ENCODE peak calls at places on chromosomes 16 and 17, in four cellular contexts. K is thoracic aorta, G is GM12865, C is A549. D is an unnamed sample.

GRCh38 chr17:21126645-21127507 is at the start of gene DHRS7B:
- DNase-seq in K (peak; percentile 84), G (peak; percentile 97), C (peak; percentile 99), D (peak; percentile 96)

GRCh38 chr17:50861334-50861676 is 4.8 kb downstream of the TOB1 start:
- DNase-seq in K (no peak), G (no peak), C (no peak), D (no peak)

GRCh38 chr16:78443780-78444422 is 344.4 kb downstream of the WWOX start:
- DNase-seq in K (no peak), G (no peak), C (no peak), D (peak; percentile 34)

GRCh38 chr16:87635541-87636049 is 33.3 kb downstream of the JPH3 start:
- DNase-seq in K (no peak), G (peak; percentile 54), C (peak; percentile 89), D (peak; percentile 97)

GRCh38 chr16:22386976-22387375 is 12.6 kb upstream of the CDR2 start:
- DNase-seq in K (no peak), G (no peak), C (no peak), D (peak; percentile 90)

GRCh38 chr17:32261937-32262510 is 3.6 kb upstream of the RHBDL3 start:
- DNase-seq in K (no peak), G (no peak), C (no peak), D (no peak)

GRCh38 chr16:67389911-67390815 is 3.1 kb downstream of the TPPP3 start:
- DNase-seq in K (no peak), G (no peak), C (no peak), D (peak; percentile 46)

GRCh38 chr17:56690441-56691291 is 97.2 kb downstream of the NOG start:
- DNase-seq in K (no peak), G (no peak), C (no peak), D (no peak)

GRCh38 chr17:2063306-2064146 is 8.6 kb downstream of the HIC1 start:
- DNase-seq in K (no peak), G (no peak), C (no peak), D (peak; percentile 88)

GRCh38 chr16:19997734-19998133 is 76.0 kb downstream of the GPR139 start:
- DNase-seq in K (no peak), G (no peak), C (no peak), D (no peak)

GRCh38 chr16:58727028-58727781 is 6.9 kb downstream of the GOT2 start:
- DNase-seq in K (no peak), G (no peak), C (no peak), D (no peak)

GRCh38 chr17:41585301-41585700 is 1.4 kb downstream of the KRT14 start:
- DNase-seq in K (no peak), G (no peak), C (no peak), D (no peak)

GRCh38 chr16:17509194-17509593 is 38.4 kb upstream of the XYLT1 start:
- DNase-seq in K (no peak), G (no peak), C (no peak), D (peak; percentile 76)

GRCh38 chr17:41287050-41287449 is 11.6 kb downstream of the KRTAP9-7 start:
- DNase-seq in K (no peak), G (no peak), C (no peak), D (no peak)

GRCh38 chr16:76784530-76784929 is 406.5 kb upstream of the MON1B start:
- DNase-seq in K (no peak), G (peak; percentile 24), C (no peak), D (no peak)

GRCh38 chr17:951388-952132 is 28.0 kb downstream of the NXN start:
- DNase-seq in K (no peak), G (no peak), C (peak; percentile 90), D (peak; percentile 99)

GRCh38 chr16:69881141-69881540 is 70.0 kb upstream of the CLEC18A start:
- DNase-seq in K (no peak), G (no peak), C (no peak), D (no peak)

GRCh38 chr16:426906-427249 is 1.4 kb downstream of the RAB11FIP3 start:
- DNase-seq in K (no peak), G (no peak), C (no peak), D (no peak)

GRCh38 chr17:17902357-17902756 is 65.6 kb upstream of the SREBF1 start:
- DNase-seq in K (no peak), G (no peak), C (no peak), D (peak; percentile 55)

GRCh38 chr16:23670137-23670776 is 8.4 kb upstream of the PLK1 start:
- DNase-seq in K (no peak), G (peak; percentile 90), C (no peak), D (peak; percentile 83)

GRCh38 chr17:76408037-76408849 is 23.8 kb downstream of the SPHK1 start:
- DNase-seq in K (no peak), G (peak; percentile 75), C (peak; percentile 83), D (peak; percentile 94)

GRCh38 chr17:75670868-75671267 is 3.7 kb downstream of the SAP30BP start:
- DNase-seq in K (no peak), G (no peak), C (no peak), D (no peak)

GRCh38 chr16:72372646-72373045 is 200.7 kb upstream of the PMFBP1 start:
- DNase-seq in K (no peak), G (no peak), C (no peak), D (no peak)

GRCh38 chr16:23803591-23804123 is 32.1 kb upstream of the PRKCB start:
- DNase-seq in K (no peak), G (peak; percentile 84), C (peak; percentile 55), D (peak; percentile 13)

GRCh38 chr16:14353340-14353739 is 276.7 kb downstream of the PARN start:
- DNase-seq in K (no peak), G (peak; percentile 42), C (no peak), D (no peak)

GRCh38 chr16:23406546-23407240 is 46.3 kb downstream of the COG7 start:
- DNase-seq in K (no peak), G (no peak), C (no peak), D (no peak)

DNA sequence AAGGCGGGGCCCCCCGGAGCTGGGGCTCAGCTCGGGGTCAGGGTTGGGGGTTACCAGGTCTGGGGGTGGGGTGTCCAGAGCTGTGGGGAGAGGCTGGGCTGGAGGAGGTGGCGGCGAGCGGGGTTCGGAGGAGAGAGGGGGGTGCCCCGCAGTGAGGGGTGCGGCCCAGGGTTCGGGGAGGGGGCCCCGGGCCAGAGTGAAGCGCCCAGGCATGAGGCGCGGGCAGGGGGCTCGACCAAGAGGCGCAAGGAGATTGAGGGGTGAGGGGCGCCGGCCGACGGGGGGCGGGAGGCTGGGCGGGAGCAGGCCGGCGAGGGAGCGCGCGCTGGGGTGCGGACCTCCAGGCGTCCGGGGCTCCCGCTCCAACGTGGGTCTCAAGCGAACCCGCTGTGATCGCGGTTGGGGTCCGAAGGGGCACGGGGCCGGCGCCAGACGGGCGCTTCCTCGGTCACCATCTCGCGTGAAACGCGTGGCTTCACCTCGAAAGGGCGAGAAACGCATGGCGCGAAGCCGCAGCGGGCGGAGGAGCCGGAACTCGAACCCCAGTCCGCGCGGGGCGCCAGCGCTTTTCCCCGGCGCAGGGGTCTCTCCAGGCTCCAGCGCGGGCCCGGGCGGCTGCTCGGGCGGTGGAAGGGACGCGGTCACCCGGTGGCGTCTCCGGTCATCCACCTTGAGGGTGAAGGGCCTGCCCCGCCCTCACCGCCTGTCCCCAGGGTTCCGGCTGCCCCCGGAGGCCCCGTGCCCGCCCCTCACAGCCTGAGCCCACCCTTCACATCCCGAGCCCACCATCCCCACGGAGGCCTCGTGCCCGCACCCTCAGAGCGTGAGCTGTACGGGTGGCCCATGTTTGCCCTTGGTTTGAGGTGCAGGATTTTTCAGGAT is 856 bp downstream of the CPNE7 start:
- DNase-seq in K (no peak), G (no peak), C (no peak), D (no peak)
- H3K4me3 ChIP-seq in K (peak overlapping the region; percentile 38), G (peak overlapping the region; percentile 56), C (peak overlapping the region; percentile 73), D (peak overlapping the region; percentile 72)

DNA sequence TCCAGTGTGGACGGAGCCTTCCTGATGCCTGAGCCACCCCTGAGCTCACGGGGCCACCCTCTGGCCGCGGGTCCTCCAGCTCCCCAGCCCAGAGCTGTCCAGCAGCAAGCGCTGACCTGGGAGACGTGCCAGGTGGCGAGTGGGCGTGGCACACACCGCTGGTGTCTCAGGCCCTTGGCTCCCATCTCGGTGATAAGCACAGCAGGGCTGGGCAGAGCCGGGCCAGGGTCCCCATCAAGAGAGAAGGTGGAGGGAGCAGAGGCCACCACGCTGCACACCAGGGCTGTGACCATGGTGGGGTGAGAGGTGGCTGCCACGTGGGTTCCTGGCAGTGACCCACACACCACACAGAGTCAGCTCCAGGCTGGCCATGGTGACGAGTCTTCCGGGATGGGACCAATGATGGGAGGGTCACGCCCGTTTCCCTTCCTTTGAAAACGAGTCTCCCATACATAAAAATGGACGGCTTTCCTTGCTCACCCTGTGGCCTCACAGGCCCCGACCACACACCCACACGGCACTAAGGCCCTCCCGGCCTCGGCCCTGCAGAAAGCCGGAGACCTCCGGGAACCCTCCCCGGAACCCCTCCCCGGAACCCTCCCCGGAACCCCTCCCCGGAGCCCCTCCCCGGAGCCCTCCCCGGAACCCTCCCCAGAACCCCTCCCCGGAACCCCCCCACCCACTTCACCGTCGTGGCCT is 16.8 kb downstream of the UTS2R start:
- DNase-seq in K (no peak), G (no peak), C (no peak), D (peak; percentile 82)
- TF ChIP-seq CTCF in K (no peak), G (no peak), C (no peak), D (no peak)

GRCh38 chr16:30942421-30942796 is 6.5 kb upstream of the ORAI3 start:
- DNase-seq in K (no peak), G (no peak), C (no peak), D (peak; percentile 53)
- H3K4me3 ChIP-seq in K (no peak overlapping the region), G (no peak overlapping the region), C (no peak overlapping the region), D (no peak overlapping the region)

DNA sequence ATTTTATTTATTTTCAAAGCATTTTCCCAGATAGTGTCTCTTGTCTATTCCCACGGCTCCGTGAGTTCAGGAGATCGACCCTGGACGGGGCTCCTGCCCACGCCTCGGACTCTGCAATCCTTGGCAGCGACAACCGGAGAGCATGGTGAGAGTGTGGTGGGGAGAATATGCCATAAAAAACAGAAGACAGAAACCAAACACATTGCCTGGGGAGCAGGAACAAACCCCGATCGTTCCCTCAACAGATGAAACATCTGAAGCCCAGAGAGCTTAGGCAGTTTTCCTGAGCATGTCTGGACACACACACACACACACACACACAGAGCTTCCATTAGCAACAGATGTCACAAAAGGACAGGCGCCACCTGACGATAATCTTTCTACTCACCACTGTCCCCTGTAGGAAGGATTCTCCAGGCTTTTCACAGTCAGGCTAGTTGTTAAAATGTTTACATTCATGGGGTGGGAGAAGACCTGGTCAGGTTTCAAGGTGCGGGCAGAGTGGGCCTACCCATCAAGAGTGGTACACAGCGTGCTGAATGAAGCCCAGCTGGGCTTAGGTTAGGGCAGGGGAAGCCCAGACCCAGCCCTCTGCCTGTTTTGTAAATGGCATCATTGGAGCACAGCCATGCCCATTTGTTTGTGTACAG is 230.4 kb upstream of the TNRC6C start:
- DNase-seq in K (no peak), G (peak; percentile 8), C (no peak), D (no peak)
- TF ChIP-seq CTCF in K (no peak), G (no peak), C (no peak), D (peak; percentile 21)

GRCh38 chr17:20073056-20073979 is 64.2 kb downstream of the SPECC1 start:
- DNase-seq in K (no peak), G (peak; percentile 62), C (no peak), D (peak; percentile 78)
- H3K4me3 ChIP-seq in K (peak overlapping the region; percentile 59), G (peak overlapping the region; percentile 38), C (no peak overlapping the region), D (peak overlapping the region; percentile 43)